ENCODE peak calls at places on chromosomes 5 and 9, in seven cellular contexts. L is kidney epithelial cell, W is neural crest cell, T is MCF 10A, Z is endothelial cell, M is fibroblast of mammary gland, R is OCI-LY7. G is an unnamed sample.

GRCh38 chr9:115850548-115851304 is 302.9 kb upstream of the PAPPA start:
- DNase-seq in L (no peak), W (no peak), T (peak), Z (no peak), M (peak), R (no peak), G (no peak)

GRCh38 chr9:105055922-105056321 is 128.0 kb upstream of the ABCA1 start:
- DNase-seq in L (no peak), W (no peak), T (no peak), Z (no peak), M (no peak), R (no peak), G (no peak)

GRCh38 chr5:126816649-126817048 is 39.7 kb downstream of the LMNB1 start:
- DNase-seq in L (no peak), W (no peak), T (no peak), Z (no peak), M (no peak), R (no peak), G (no peak)

GRCh38 chr5:98769256-98770157 is 4.0 kb upstream of the RGMB start:
- DNase-seq in L (no peak), W (peak), T (peak), Z (peak), M (peak), R (no peak), G (peak)

GRCh38 chr5:102483736-102484135 is 15.1 kb downstream of the SLCO6A1 start:
- DNase-seq in L (no peak), W (no peak), T (peak), Z (no peak), M (peak), R (no peak), G (no peak)

GRCh38 chr5:178307266-178308045 is 74.9 kb upstream of the PHYKPL start:
- DNase-seq in L (no peak), W (no peak), T (no peak), Z (no peak), M (no peak), R (no peak), G (no peak)

GRCh38 chr5:32233696-32234447 is 59.8 kb upstream of the GOLPH3 start:
- DNase-seq in L (peak), W (no peak), T (no peak), Z (no peak), M (peak), R (no peak), G (no peak)

GRCh38 chr5:2335156-2335555 is 416.3 kb downstream of the IRX2 start:
- DNase-seq in L (no peak), W (no peak), T (no peak), Z (no peak), M (no peak), R (no peak), G (no peak)

GRCh38 chr9:28105001-28105400 is 531.7 kb upstream of the C9orf72 start:
- DNase-seq in L (no peak), W (no peak), T (no peak), Z (no peak), M (no peak), R (no peak), G (no peak)

GRCh38 chr5:77630246-77631165 is 8.0 kb downstream of the OTP start:
- DNase-seq in L (no peak), W (no peak), T (peak), Z (peak), M (no peak), R (no peak), G (peak)
- TF ChIP-seq CTCF in L (peak), W (peak), T (no peak), Z (peak), M (no peak), R (no peak), G (peak)

GRCh38 chr5:43105369-43106289 is 15.1 kb upstream of the ZNF131 start:
- DNase-seq in L (peak), W (peak), T (peak), Z (peak), M (peak), R (peak), G (peak)
- TF ChIP-seq CTCF in L (peak), W (peak), T (peak), Z (peak), M (peak), R (peak), G (peak)

DNA sequence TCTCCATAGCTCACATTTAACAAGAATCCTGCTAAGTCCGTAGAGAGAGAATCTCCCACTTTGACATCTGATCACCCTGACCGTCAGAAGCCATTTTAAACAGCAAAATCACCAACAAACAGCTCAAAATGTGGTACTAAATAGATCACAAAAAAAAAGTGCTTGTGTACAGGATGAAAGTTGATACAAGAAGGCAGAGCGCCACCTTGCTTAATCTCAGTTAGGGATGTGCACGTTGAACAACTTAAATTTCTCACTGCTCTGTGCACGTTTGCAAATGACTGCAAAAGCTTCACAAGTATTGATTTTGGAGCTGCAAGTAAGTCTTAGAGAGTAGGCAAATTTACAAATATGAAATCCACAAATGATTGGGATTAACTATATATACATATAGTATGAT is 63.1 kb upstream of the NREP start:
- DNase-seq in L (no peak), W (no peak), T (no peak), Z (no peak), M (peak), R (peak), G (peak)
- TF ChIP-seq CTCF in L (peak), W (no peak), T (no peak), Z (no peak), M (no peak), R (peak), G (no peak)

DNA sequence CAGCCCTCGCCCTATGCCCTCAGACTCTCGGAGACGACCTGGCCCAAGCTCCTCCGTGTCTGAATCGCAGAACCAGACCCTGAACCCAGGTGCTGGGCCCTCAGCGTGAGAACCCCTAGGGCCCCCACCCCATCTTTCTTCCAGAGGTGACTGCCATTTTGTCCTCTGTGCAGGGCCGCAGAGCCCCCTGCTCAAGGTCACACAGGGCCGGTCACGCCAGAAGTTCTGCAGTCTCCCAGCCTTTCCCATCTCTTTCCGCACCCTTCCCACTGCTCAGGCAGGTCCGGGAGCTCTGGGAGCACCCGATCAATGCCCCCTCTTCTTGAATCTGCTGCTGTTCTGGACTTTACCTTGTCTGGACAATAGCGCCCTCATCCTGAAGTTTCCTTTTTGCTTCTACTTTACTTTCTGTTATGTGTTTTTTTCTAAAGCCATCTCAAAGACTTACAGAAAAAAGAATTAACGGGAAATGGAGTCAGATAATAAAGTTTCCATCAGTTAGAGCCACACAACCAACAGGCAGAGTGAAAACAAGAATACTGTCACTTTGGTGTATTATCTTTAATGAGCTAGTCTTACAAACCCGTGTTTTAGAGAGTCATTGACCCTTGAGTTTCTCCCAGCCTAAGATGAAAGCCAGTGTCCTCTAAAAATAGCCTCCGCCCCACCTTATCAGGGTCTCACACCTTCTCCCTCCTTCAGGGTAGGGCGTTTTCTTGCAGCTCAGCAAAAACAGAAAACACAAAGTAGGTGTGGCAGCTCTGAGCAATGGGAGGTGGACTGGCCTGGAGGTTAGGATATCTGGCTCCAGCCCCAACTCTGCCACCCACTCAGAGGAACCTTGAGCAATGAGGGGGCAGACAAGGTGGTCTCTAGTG is 1.8 kb downstream of the TMOD1 start:
- DNase-seq in L (no peak), W (no peak), T (no peak), Z (no peak), M (no peak), R (no peak), G (no peak)
- TF ChIP-seq CTCF in L (peak), W (no peak), T (no peak), Z (no peak), M (no peak), R (no peak), G (no peak)

DNA sequence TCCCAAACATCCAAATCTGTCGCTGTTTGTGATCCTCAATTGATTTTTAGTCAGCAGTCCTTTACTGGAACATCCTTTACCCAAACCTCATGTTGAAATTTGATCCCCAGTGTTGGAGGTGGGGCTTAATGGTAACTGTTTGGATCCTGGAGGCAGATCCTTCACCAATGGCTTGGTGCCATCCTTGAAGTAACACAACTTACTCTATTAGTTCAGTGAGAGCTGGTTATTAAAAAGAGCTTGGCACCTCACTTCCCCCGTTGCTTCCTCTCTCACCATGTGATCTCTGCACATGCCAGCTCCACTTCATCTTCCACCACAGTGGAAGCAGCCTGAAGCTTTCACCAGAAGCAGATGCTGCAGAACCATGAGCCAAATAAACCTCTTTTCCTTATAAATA is 40.3 kb downstream of the DNAJB5 start:
- DNase-seq in L (no peak), W (no peak), T (peak), Z (no peak), M (peak), R (no peak), G (no peak)
- TF ChIP-seq CTCF in L (no peak), W (no peak), T (no peak), Z (no peak), M (no peak), R (no peak), G (no peak)

GRCh38 chr9:110429453-110429852 is 91.8 kb upstream of the TXNDC8 start:
- DNase-seq in L (no peak), W (no peak), T (peak), Z (no peak), M (peak), R (no peak), G (no peak)
- TF ChIP-seq CTCF in L (peak), W (no peak), T (peak), Z (no peak), M (peak), R (no peak), G (no peak)

GRCh38 chr5:149452665-149453617 is 73.8 kb upstream of the IL17B start:
- DNase-seq in L (peak), W (no peak), T (peak), Z (no peak), M (peak), R (no peak), G (no peak)
- TF ChIP-seq CTCF in L (peak), W (no peak), T (no peak), Z (no peak), M (no peak), R (no peak), G (no peak)

G was measured in activated CD8-positive, alpha-beta T cell treated with anti-CD3 and anti-CD28 coated beads for 36 hours.